ENCODE peak calls at places on chromosomes 7 and 10, in seven cellular contexts. One of them, this sample, is unnamed.

GRCh38 chr7:27160147-27160545 is 3.7 kb upstream of the HOXA7 start:
- DNase-seq in RWPE1: no peak
- DNase-seq in G401: no peak
- DNase-seq in progenitor cell of endocrine pancreas: no peak
- DNase-seq in GM23248: no peak
- DNase-seq in A549: no peak
- DNase-seq in ACHN: peak
- DNase-seq in this sample: no peak

GRCh38 chr10:88117869-88118632 is 254.6 kb downstream of the PTEN start:
- DNase-seq in RWPE1: no peak
- DNase-seq in G401: no peak
- DNase-seq in progenitor cell of endocrine pancreas: no peak
- DNase-seq in GM23248: no peak
- DNase-seq in A549: no peak
- DNase-seq in ACHN: peak
- DNase-seq in this sample: no peak

GRCh38 chr7:123715198-123715597 is 33.6 kb downstream of the WASL start:
- DNase-seq in RWPE1: peak
- DNase-seq in G401: no peak
- DNase-seq in progenitor cell of endocrine pancreas: no peak
- DNase-seq in GM23248: no peak
- DNase-seq in A549: no peak
- DNase-seq in ACHN: peak
- DNase-seq in this sample: no peak

GRCh38 chr10:5433182-5433581 is 20.8 kb downstream of the NET1 start:
- DNase-seq in RWPE1: no peak
- DNase-seq in G401: no peak
- DNase-seq in progenitor cell of endocrine pancreas: no peak
- DNase-seq in GM23248: no peak
- DNase-seq in A549: no peak
- DNase-seq in ACHN: no peak
- DNase-seq in this sample: no peak

GRCh38 chr10:89301231-89301630 is 615 bp upstream of the IFIT2 start:
- DNase-seq in RWPE1: no peak
- DNase-seq in G401: peak
- DNase-seq in progenitor cell of endocrine pancreas: no peak
- DNase-seq in GM23248: peak
- DNase-seq in A549: no peak
- DNase-seq in ACHN: peak
- DNase-seq in this sample: no peak

GRCh38 chr7:84194484-84195260 is at the start of gene SEMA3A:
- DNase-seq in RWPE1: peak
- DNase-seq in G401: peak
- DNase-seq in progenitor cell of endocrine pancreas: no peak
- DNase-seq in GM23248: peak
- DNase-seq in A549: peak
- DNase-seq in ACHN: peak
- DNase-seq in this sample: no peak

GRCh38 chr7:116628971-116629586 is 42.9 kb upstream of the MET start:
- DNase-seq in RWPE1: peak
- DNase-seq in G401: no peak
- DNase-seq in progenitor cell of endocrine pancreas: no peak
- DNase-seq in GM23248: peak
- DNase-seq in A549: no peak
- DNase-seq in ACHN: peak
- DNase-seq in this sample: no peak

GRCh38 chr10:71232089-71232998 is 20.0 kb downstream of the UNC5B start:
- DNase-seq in RWPE1: no peak
- DNase-seq in G401: peak
- DNase-seq in progenitor cell of endocrine pancreas: no peak
- DNase-seq in GM23248: peak
- DNase-seq in A549: no peak
- DNase-seq in ACHN: no peak
- DNase-seq in this sample: no peak

GRCh38 chr7:5701085-5701914 is 80.2 kb downstream of the RNF216 start:
- DNase-seq in RWPE1: no peak
- DNase-seq in G401: no peak
- DNase-seq in progenitor cell of endocrine pancreas: no peak
- DNase-seq in GM23248: no peak
- DNase-seq in A549: no peak
- DNase-seq in ACHN: peak
- DNase-seq in this sample: no peak

GRCh38 chr7:24714676-24715010 is 42.6 kb downstream of the GSDME start:
- DNase-seq in RWPE1: no peak
- DNase-seq in G401: no peak
- DNase-seq in progenitor cell of endocrine pancreas: no peak
- DNase-seq in GM23248: no peak
- DNase-seq in A549: no peak
- DNase-seq in ACHN: no peak
- DNase-seq in this sample: no peak

GRCh38 chr10:78588194-78588811 is 480.5 kb upstream of the ZMIZ1 start:
- DNase-seq in RWPE1: no peak
- DNase-seq in G401: peak
- DNase-seq in progenitor cell of endocrine pancreas: peak
- DNase-seq in GM23248: peak
- DNase-seq in A549: no peak
- DNase-seq in ACHN: no peak
- DNase-seq in this sample: no peak

GRCh38 chr7:118104812-118105441 is 79.0 kb upstream of the LSM8 start:
- DNase-seq in RWPE1: peak
- DNase-seq in G401: peak
- DNase-seq in progenitor cell of endocrine pancreas: no peak
- DNase-seq in GM23248: peak
- DNase-seq in A549: no peak
- DNase-seq in ACHN: peak
- DNase-seq in this sample: no peak

GRCh38 chr7:2175091-2175490 is 57.7 kb downstream of the MAD1L1 start:
- DNase-seq in RWPE1: no peak
- DNase-seq in G401: no peak
- DNase-seq in progenitor cell of endocrine pancreas: no peak
- DNase-seq in GM23248: no peak
- DNase-seq in A549: no peak
- DNase-seq in ACHN: no peak
- DNase-seq in this sample: no peak

GRCh38 chr10:92757066-92757716 is 67.4 kb downstream of the HHEX start:
- DNase-seq in RWPE1: peak
- DNase-seq in G401: peak
- DNase-seq in progenitor cell of endocrine pancreas: peak
- DNase-seq in GM23248: peak
- DNase-seq in A549: peak
- DNase-seq in ACHN: peak
- DNase-seq in this sample: peak

GRCh38 chr10:102593074-102593803 is 51.0 kb upstream of the TRIM8 start:
- DNase-seq in RWPE1: no peak
- DNase-seq in G401: no peak
- DNase-seq in progenitor cell of endocrine pancreas: no peak
- DNase-seq in GM23248: peak
- DNase-seq in A549: no peak
- DNase-seq in ACHN: peak
- DNase-seq in this sample: no peak

GRCh38 chr7:137949416-137950262 is 52.2 kb downstream of the CREB3L2 start:
- DNase-seq in RWPE1: no peak
- DNase-seq in G401: no peak
- DNase-seq in progenitor cell of endocrine pancreas: no peak
- DNase-seq in GM23248: no peak
- DNase-seq in A549: no peak
- DNase-seq in ACHN: no peak
- DNase-seq in this sample: no peak

GRCh38 chr10:73601486-73601921 is 10.4 kb upstream of the USP54 start:
- DNase-seq in RWPE1: peak
- DNase-seq in G401: no peak
- DNase-seq in progenitor cell of endocrine pancreas: no peak
- DNase-seq in GM23248: no peak
- DNase-seq in A549: no peak
- DNase-seq in ACHN: peak
- DNase-seq in this sample: no peak

GRCh38 chr10:122279725-122280141 is 8.6 kb downstream of the BTBD16 start:
- DNase-seq in RWPE1: peak
- DNase-seq in G401: peak
- DNase-seq in progenitor cell of endocrine pancreas: peak
- DNase-seq in GM23248: peak
- DNase-seq in A549: peak
- DNase-seq in ACHN: peak
- DNase-seq in this sample: peak

GRCh38 chr10:77419056-77419455 is 218.6 kb downstream of the KCNMA1 start:
- DNase-seq in RWPE1: no peak
- DNase-seq in G401: no peak
- DNase-seq in progenitor cell of endocrine pancreas: no peak
- DNase-seq in GM23248: no peak
- DNase-seq in A549: no peak
- DNase-seq in ACHN: no peak
- DNase-seq in this sample: no peak

GRCh38 chr7:28277364-28277763 is 96.8 kb upstream of the JAZF1 start:
- DNase-seq in RWPE1: no peak
- DNase-seq in G401: no peak
- DNase-seq in progenitor cell of endocrine pancreas: no peak
- DNase-seq in GM23248: no peak
- DNase-seq in A549: no peak
- DNase-seq in ACHN: no peak
- DNase-seq in this sample: no peak

GRCh38 chr10:21036757-21037156 is 139.6 kb upstream of the NEBL start:
- DNase-seq in RWPE1: no peak
- DNase-seq in G401: no peak
- DNase-seq in progenitor cell of endocrine pancreas: no peak
- DNase-seq in GM23248: no peak
- DNase-seq in A549: no peak
- DNase-seq in ACHN: no peak
- DNase-seq in this sample: no peak

This sample was measured in pulmonary artery endothelial cell.